ENCODE peak calls at places on chromosome 11, in ten cellular contexts. P is naive thymus-derived CD4-positive, alpha-beta T cell; O is activated T-cell treated with anti-CD3 and anti-CD28 coated beads, Interleukin-2, amount 50 U/mL, for 24 hours; A is activated B cell treated with CpG ODN at 0.5 μM for 24 hours; W is ovary; D is activated CD4-positive, alpha-beta T cell treated with anti-CD3 and anti-CD28 coated beads, Interleukin-2, amount 10 ng/mL, durations not matched to agents 24 days and 14 days; V is stimulated activated CD4-positive, alpha-beta T cell treated with anti-CD3 and anti-CD28 coated beads, Interleukin-4, amount 100 ng/mL, for 48 hours; U is astrocyte; J is memory B cell; R is stimulated activated CD8-positive, alpha-beta memory T cell treated with anti-CD3 and anti-CD28 coated beads, Interleukin-2, amount 100 ng/mL, for 48 hours. C is an unnamed sample.

GRCh38 chr11:103170865-103171264 is 61.6 kb downstream of the DYNC2H1 start:
- DNase-seq in J (no peak), R (no peak), O (no peak), U (no peak), V (no peak), A (no peak), W (no peak), D (no peak), P (no peak), C (no peak)

GRCh38 chr11:64415996-64416728 is 57.2 kb downstream of the RPS6KA4 start:
- DNase-seq in A (no peak), J (no peak), V (no peak), O (no peak), R (no peak), D (no peak), P (no peak), W (no peak), U (no peak), C (no peak)

GRCh38 chr11:6402561-6402981 is 12.3 kb downstream of the SMPD1 start:
- DNase-seq in W (no peak), D (peak), U (no peak), J (no peak), R (no peak), V (peak), A (peak), O (no peak), P (peak), C (no peak)

GRCh38 chr11:94417386-94417987 is 16.3 kb upstream of the GPR83 start:
- DNase-seq in A (no peak), W (no peak), D (no peak), P (no peak), O (no peak), J (no peak), U (peak), R (no peak), V (no peak), C (peak)

GRCh38 chr11:82315093-82315492 is 418.6 kb downstream of the FAM181B start:
- DNase-seq in P (no peak), U (no peak), V (no peak), R (no peak), D (no peak), A (no peak), J (no peak), O (no peak), W (peak), C (peak)

GRCh38 chr11:111510311-111510710 is 1.9 kb downstream of the BTG4 start:
- DNase-seq in O (no peak), R (no peak), P (no peak), W (no peak), U (no peak), V (no peak), D (no peak), A (no peak), J (no peak), C (no peak)

GRCh38 chr11:20014067-20014402 is 146.2 kb downstream of the DBX1 start:
- DNase-seq in D (no peak), W (no peak), V (no peak), U (no peak), R (no peak), A (no peak), O (no peak), P (no peak), J (no peak), C (no peak)

GRCh38 chr11:9347100-9347499 is 32.7 kb upstream of the TMEM41B start:
- DNase-seq in W (no peak), P (peak), R (no peak), A (no peak), O (no peak), U (peak), J (no peak), D (peak), V (no peak), C (no peak)

GRCh38 chr11:2355000-2355644 is 22.0 kb upstream of the CD81 start:
- DNase-seq in O (no peak), U (no peak), A (no peak), R (no peak), P (no peak), D (no peak), J (no peak), W (no peak), V (no peak), C (no peak)

GRCh38 chr11:117180661-117181585 is 2.4 kb downstream of the SIDT2 start:
- DNase-seq in R (peak), J (peak), U (peak), V (peak), O (peak), P (peak), A (no peak), W (peak), D (peak), C (peak)

GRCh38 chr11:11243790-11244469 is 109.1 kb downstream of the CSNK2A3 start:
- DNase-seq in O (peak), U (no peak), J (peak), A (peak), D (no peak), R (no peak), W (peak), V (no peak), P (peak), C (no peak)

GRCh38 chr11:109967121-109967520 is 126.1 kb upstream of the ZC3H12C start:
- DNase-seq in P (no peak), D (no peak), O (no peak), W (no peak), J (no peak), V (no peak), R (no peak), U (no peak), A (no peak), C (no peak)

GRCh38 chr11:75423721-75424120 is 9.3 kb downstream of the KLHL35 start:
- DNase-seq in A (no peak), D (no peak), J (no peak), V (no peak), P (no peak), R (no peak), U (no peak), W (no peak), O (no peak), C (no peak)

GRCh38 chr11:46342237-46342636 is 5.0 kb upstream of the DGKZ start:
- DNase-seq in P (peak), W (no peak), A (no peak), J (no peak), U (no peak), R (no peak), V (no peak), D (peak), O (no peak), C (no peak)

GRCh38 chr11:91790346-91790745 is 434.3 kb upstream of the FAT3 start:
- DNase-seq in V (no peak), J (no peak), A (no peak), R (no peak), O (no peak), U (no peak), P (no peak), D (no peak), W (no peak), C (no peak)

GRCh38 chr11:130451261-130452019 is 3.0 kb downstream of the ADAMTS15 start:
- DNase-seq in J (no peak), O (no peak), R (no peak), U (peak), D (no peak), P (no peak), W (no peak), V (no peak), A (no peak), C (no peak)

GRCh38 chr11:95469268-95469667 is 238.3 kb upstream of the SESN3 start:
- DNase-seq in W (no peak), U (no peak), P (no peak), V (no peak), D (no peak), J (no peak), R (no peak), O (no peak), A (no peak), C (no peak)

GRCh38 chr11:44281151-44281550 is 28.8 kb downstream of the ALX4 start:
- DNase-seq in W (no peak), A (no peak), R (no peak), U (no peak), J (no peak), D (no peak), V (no peak), O (no peak), P (no peak), C (no peak)

GRCh38 chr11:12243511-12243910 is 133.1 kb downstream of the MICAL2 start:
- DNase-seq in R (no peak), A (no peak), P (no peak), J (no peak), D (no peak), V (no peak), W (no peak), U (no peak), O (no peak), C (no peak)

GRCh38 chr11:19344661-19345518 is 104.1 kb upstream of the E2F8 start:
- DNase-seq in U (no peak), A (no peak), R (no peak), V (no peak), J (peak), O (no peak), D (no peak), W (no peak), P (no peak), C (peak)

GRCh38 chr11:729492-730074 is 17.7 kb upstream of the TALDO1 start:
- DNase-seq in U (no peak), A (no peak), R (no peak), D (no peak), V (no peak), P (no peak), O (no peak), W (no peak), J (no peak), C (peak)

GRCh38 chr11:128532571-128533091 is 54.7 kb downstream of the ETS1 start:
- DNase-seq in D (no peak), P (no peak), A (no peak), R (no peak), J (no peak), U (no peak), O (no peak), V (no peak), W (no peak), C (no peak)

GRCh38 chr11:75873417-75874148 is 58.6 kb downstream of the UVRAG start:
- DNase-seq in U (no peak), A (no peak), D (no peak), W (no peak), P (no peak), V (no peak), R (no peak), J (no peak), O (no peak), C (no peak)

GRCh38 chr11:19072464-19072863 is 11.9 kb upstream of the MRGPRX2 start:
- DNase-seq in O (no peak), W (no peak), V (no peak), J (no peak), R (no peak), P (no peak), U (no peak), A (no peak), D (peak), C (no peak)

GRCh38 chr11:46890665-46891064 is 27.7 kb downstream of the LRP4 start:
- DNase-seq in O (no peak), D (no peak), V (no peak), P (no peak), A (no peak), U (no peak), R (no peak), J (no peak), W (no peak), C (no peak)

GRCh38 chr11:71120346-71120963 is 131.9 kb downstream of the SHANK2 start:
- DNase-seq in R (no peak), J (no peak), O (no peak), W (no peak), P (no peak), A (no peak), D (no peak), V (no peak), U (no peak), C (peak)

GRCh38 chr11:120248551-120249278 is 8.8 kb downstream of the POU2F3 start:
- DNase-seq in U (peak), P (no peak), D (peak), W (no peak), J (no peak), A (no peak), R (no peak), O (no peak), V (no peak), C (peak)

GRCh38 chr11:126719740-126720139 is 280.8 kb downstream of the KIRREL3 start:
- DNase-seq in P (no peak), O (no peak), D (no peak), A (no peak), R (no peak), W (no peak), U (no peak), V (no peak), J (no peak), C (no peak)

GRCh38 chr11:20544536-20545237 is 54.7 kb upstream of the SLC6A5 start:
- DNase-seq in P (no peak), J (no peak), A (no peak), R (no peak), O (no peak), U (no peak), V (no peak), D (no peak), W (no peak), C (no peak)

GRCh38 chr11:118841469-118842222 is 42.0 kb upstream of the CXCR5 start:
- DNase-seq in U (no peak), R (no peak), W (no peak), J (peak), O (peak), A (peak), V (peak), D (peak), P (no peak), C (no peak)

GRCh38 chr11:60810151-60810550 is 25.0 kb downstream of the MS4A10 start:
- DNase-seq in W (no peak), R (no peak), U (no peak), J (no peak), P (no peak), D (no peak), A (no peak), O (no peak), V (no peak), C (no peak)

GRCh38 chr11:132202621-132203020 is 832.2 kb downstream of the NTM start:
- DNase-seq in J (no peak), O (no peak), V (no peak), D (no peak), U (peak), R (no peak), W (no peak), P (no peak), A (no peak), C (no peak)

GRCh38 chr11:70243912-70244652 is 26.4 kb upstream of the PPFIA1 start:
- DNase-seq in P (no peak), R (no peak), D (no peak), V (no peak), J (no peak), U (peak), O (no peak), W (no peak), A (no peak), C (no peak)